ENCODE peak calls at places on chromosomes 1 and 21, in eight cellular contexts. U is fibroblast of mammary gland; X is osteocyte; Z is CD8-positive, alpha-beta T cell; G is OCI-LY7; Q is NB4; W is lower leg skin; P is breast epithelium. T is an unnamed sample.

GRCh38 chr1:49995734-49996133 is 28.0 kb downstream of the AGBL4 start:
- DNase-seq in Z (no peak), Q (no peak), X (no peak), G (no peak), W (no peak), P (no peak), U (no peak), T (no peak)

GRCh38 chr21:36211660-36212512 is 55.3 kb downstream of the DOP1B start:
- DNase-seq in U (peak), X (no peak), W (no peak), Z (no peak), G (no peak), P (no peak), Q (peak), T (no peak)

GRCh38 chr1:6923955-6924890 is 139.0 kb downstream of the CAMTA1 start:
- DNase-seq in P (no peak), G (no peak), X (no peak), U (no peak), W (no peak), Q (no peak), Z (no peak), T (no peak)

GRCh38 chr21:44765231-44766013 is 36.2 kb downstream of the UBE2G2 start:
- DNase-seq in U (peak), P (no peak), X (peak), G (no peak), Z (peak), Q (peak), W (no peak), T (peak)

GRCh38 chr1:28370220-28371010 is 875 bp downstream of the PHACTR4 start:
- DNase-seq in G (peak), U (peak), Q (peak), W (no peak), X (no peak), Z (peak), P (no peak), T (peak)

GRCh38 chr1:1340185-1340584 is 9.0 kb downstream of the DVL1 start:
- DNase-seq in G (no peak), Q (no peak), X (no peak), W (no peak), Z (no peak), P (no peak), U (no peak), T (no peak)

GRCh38 chr1:166166701-166167394 is at the start of gene FAM78B:
- DNase-seq in W (peak), U (peak), Z (peak), G (peak), X (no peak), Q (no peak), P (peak), T (peak)

GRCh38 chr1:31617917-31618746 is 643 bp downstream of the HCRTR1 start:
- DNase-seq in Z (peak), G (peak), X (no peak), P (peak), Q (peak), W (peak), U (peak), T (peak)

GRCh38 chr1:6685381-6685780 is 16.2 kb downstream of the DNAJC11 start:
- DNase-seq in G (no peak), X (no peak), W (no peak), Q (no peak), U (no peak), Z (no peak), P (no peak), T (no peak)

GRCh38 chr1:74811421-74812179 is 78.6 kb downstream of the TYW3 start:
- DNase-seq in G (no peak), Q (no peak), X (no peak), P (no peak), Z (no peak), U (no peak), W (no peak), T (peak)

GRCh38 chr1:98034505-98034904 is 113.7 kb upstream of the DPYD start:
- DNase-seq in Z (no peak), X (no peak), U (peak), W (no peak), P (no peak), Q (no peak), G (no peak), T (no peak)

GRCh38 chr1:28099050-28099769 is 10.8 kb upstream of the EYA3 start:
- DNase-seq in Q (no peak), Z (no peak), W (peak), U (no peak), X (peak), P (no peak), G (no peak), T (no peak)

GRCh38 chr1:8862528-8862927 is 16.0 kb downstream of the ENO1 start:
- DNase-seq in X (no peak), Z (peak), U (no peak), Q (peak), W (no peak), P (no peak), G (peak), T (no peak)

GRCh38 chr1:210239295-210240155 is 6.9 kb downstream of the SERTAD4 start:
- DNase-seq in W (no peak), Q (peak), U (peak), G (no peak), X (no peak), Z (no peak), P (no peak), T (no peak)

GRCh38 chr1:14924012-14924452 is 229.5 kb upstream of the TMEM51 start:
- DNase-seq in U (peak), G (peak), X (peak), Z (no peak), Q (peak), W (peak), P (peak), T (peak)

GRCh38 chr1:197423006-197423405 is 155.0 kb downstream of the CRB1 start:
- DNase-seq in U (peak), Z (no peak), G (no peak), X (no peak), Q (no peak), P (no peak), W (no peak), T (no peak)

GRCh38 chr21:27036736-27037301 is 69.9 kb upstream of the ADAMTS5 start:
- DNase-seq in U (no peak), Z (no peak), P (no peak), X (no peak), Q (no peak), W (no peak), G (no peak), T (no peak)

GRCh38 chr1:228163004-228163753 is 2.4 kb upstream of the IBA57 start:
- DNase-seq in U (peak), G (no peak), W (peak), Q (no peak), X (no peak), P (peak), Z (no peak), T (no peak)

GRCh38 chr1:232221790-232222499 is 408.0 kb downstream of the SIPA1L2 start:
- DNase-seq in Z (no peak), W (no peak), P (no peak), U (peak), Q (no peak), G (no peak), X (no peak), T (no peak)

GRCh38 chr1:232385221-232385620 is 244.7 kb downstream of the SIPA1L2 start:
- DNase-seq in Q (peak), W (no peak), X (no peak), Z (no peak), P (no peak), U (peak), G (no peak), T (no peak)

GRCh38 chr1:224500802-224501201 is 66.2 kb upstream of the WDR26 start:
- DNase-seq in Z (no peak), X (no peak), Q (peak), W (no peak), G (no peak), P (no peak), U (no peak), T (no peak)

GRCh38 chr1:26602378-26602959 is 72.9 kb downstream of the RPS6KA1 start:
- DNase-seq in X (no peak), Q (peak), U (peak), G (peak), Z (peak), W (no peak), P (no peak), T (peak)

GRCh38 chr1:5742801-5743200 is 249.4 kb downstream of the NPHP4 start:
- DNase-seq in Q (no peak), W (no peak), X (no peak), G (no peak), Z (no peak), U (no peak), P (no peak), T (no peak)

GRCh38 chr1:107551491-107551890 is 410.7 kb downstream of the NTNG1 start:
- DNase-seq in P (no peak), G (no peak), W (no peak), U (no peak), X (no peak), Z (no peak), Q (no peak), T (no peak)

GRCh38 chr1:17564458-17565393 is 25.2 kb downstream of the ARHGEF10L start:
- DNase-seq in X (no peak), Q (no peak), U (no peak), W (no peak), Z (no peak), P (peak), G (no peak), T (no peak)

GRCh38 chr1:169115891-169116585 is 9.5 kb downstream of the ATP1B1 start:
- DNase-seq in X (no peak), W (peak), G (peak), Z (no peak), U (no peak), P (peak), Q (no peak), T (peak)

GRCh38 chr1:47655521-47656300 is 217.9 kb downstream of the FOXD2 start:
- DNase-seq in W (peak), G (no peak), X (peak), Z (no peak), P (peak), U (no peak), Q (no peak), T (no peak)

GRCh38 chr1:107250169-107250568 is 109.3 kb downstream of the NTNG1 start:
- DNase-seq in U (no peak), Z (no peak), Q (no peak), P (no peak), G (peak), W (no peak), X (no peak), T (no peak)

DNA sequence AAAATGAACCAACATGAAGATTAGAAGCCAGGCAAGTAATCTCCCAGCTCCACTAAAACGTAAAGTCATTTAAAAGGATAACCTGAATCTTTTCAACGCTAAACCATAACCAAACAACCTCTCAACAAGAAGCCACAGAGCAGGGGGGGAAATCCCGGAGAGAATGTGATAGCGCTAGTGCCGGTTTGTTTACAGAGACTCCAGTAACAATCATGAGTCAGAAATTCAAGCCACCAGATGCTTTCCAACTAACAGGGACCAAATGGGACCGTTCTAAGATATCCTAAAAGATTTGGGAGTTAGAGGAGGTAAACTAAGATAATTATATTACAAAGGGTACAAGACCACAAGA is 847 bp downstream of the DCAF8 start:
- DNase-seq in Q (peak), U (peak), G (peak), W (no peak), P (peak), X (no peak), Z (peak), T (peak)
- TF ChIP-seq CTCF in Q (no peak), U (no peak), G (no peak), W (no peak), P (no peak), X (no peak), Z (no peak), T (no peak)

GRCh38 chr1:234213576-234214128 is 159.6 kb upstream of the COA6 start:
- DNase-seq in P (no peak), G (no peak), Z (no peak), Q (peak), U (no peak), X (no peak), W (no peak), T (no peak)

GRCh38 chr1:234216116-234216703 is 157.0 kb upstream of the COA6 start:
- DNase-seq in Z (no peak), G (no peak), W (no peak), U (no peak), X (no peak), Q (no peak), P (no peak), T (peak)

GRCh38 chr1:234214911-234215892 is 158.1 kb upstream of the COA6 start:
- DNase-seq in X (no peak), W (no peak), G (no peak), U (no peak), P (peak), Q (no peak), Z (no peak), T (no peak)

GRCh38 chr1:234214129-234214910 is 158.9 kb upstream of the COA6 start:
- DNase-seq in W (no peak), U (no peak), X (no peak), G (no peak), P (peak), Z (peak), Q (no peak), T (peak)

GRCh38 chr1:234212764-234213406 is 160.4 kb upstream of the COA6 start:
- DNase-seq in X (no peak), W (no peak), Q (peak), P (no peak), Z (no peak), G (peak), U (peak), T (peak)
- TF ChIP-seq CTCF in X (peak), W (no peak), Q (peak), P (no peak), Z (no peak), G (peak), U (peak), T (peak)

GRCh38 chr1:53640696-53641065 is 98.3 kb downstream of the GLIS1 start:
- DNase-seq in P (no peak), Z (no peak), X (no peak), Q (no peak), G (no peak), W (peak), U (no peak), T (no peak)

GRCh38 chr1:53637726-53638640 is 101.0 kb downstream of the GLIS1 start:
- DNase-seq in U (no peak), W (peak), P (no peak), Z (no peak), X (peak), G (no peak), Q (peak), T (no peak)

GRCh38 chr1:53638641-53639035 is 100.3 kb downstream of the GLIS1 start:
- DNase-seq in G (no peak), Q (peak), Z (no peak), X (no peak), U (no peak), W (peak), P (no peak), T (no peak)

GRCh38 chr1:53639996-53640695 is 98.8 kb downstream of the GLIS1 start:
- DNase-seq in G (no peak), P (no peak), X (no peak), Q (no peak), Z (no peak), U (no peak), W (peak), T (no peak)

GRCh38 chr1:53639251-53639721 is 99.7 kb downstream of the GLIS1 start:
- DNase-seq in P (no peak), W (peak), Q (no peak), Z (no peak), X (no peak), G (no peak), U (peak), T (no peak)
- TF ChIP-seq CTCF in P (no peak), W (no peak), Q (no peak), Z (no peak), X (no peak), G (no peak), U (no peak), T (no peak)

DNA sequence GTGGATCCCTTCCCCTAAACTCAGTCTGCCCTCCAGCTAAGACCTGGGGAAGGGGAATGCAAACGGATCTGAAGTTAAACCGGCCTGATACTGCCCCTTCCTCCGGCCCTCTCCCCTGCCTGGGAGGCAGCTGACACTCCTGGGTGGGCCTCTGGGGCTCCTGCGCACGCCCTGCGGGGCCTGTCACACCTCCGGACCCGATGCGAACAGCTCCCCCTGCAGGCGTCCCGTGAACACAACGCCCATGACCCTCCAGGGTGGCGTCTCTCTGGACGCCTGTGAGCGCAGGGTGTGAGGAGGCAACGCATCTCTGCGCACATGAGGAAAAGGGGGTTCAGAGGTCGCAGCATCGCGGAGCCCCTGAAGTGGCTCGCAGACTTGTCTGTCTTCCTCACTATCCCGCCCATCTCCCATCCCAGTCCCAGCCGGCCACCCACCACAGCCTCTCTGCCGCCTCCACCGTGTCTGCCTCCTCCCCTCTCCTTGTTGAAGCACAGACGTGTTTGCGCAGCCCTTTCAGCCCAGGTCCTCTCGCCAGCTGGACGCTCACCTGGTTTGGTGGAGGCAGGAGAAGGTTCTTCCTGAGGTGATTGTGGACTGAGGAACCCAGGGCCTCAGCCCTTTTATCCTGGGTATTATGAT is 421 bp upstream of the LCE3A start:
- DNase-seq in G (peak), Z (no peak), Q (peak), W (no peak), P (no peak), X (no peak), U (no peak), T (peak)
- TF ChIP-seq CTCF in G (peak), Z (no peak), Q (peak), W (no peak), P (no peak), X (no peak), U (peak), T (peak)

DNA sequence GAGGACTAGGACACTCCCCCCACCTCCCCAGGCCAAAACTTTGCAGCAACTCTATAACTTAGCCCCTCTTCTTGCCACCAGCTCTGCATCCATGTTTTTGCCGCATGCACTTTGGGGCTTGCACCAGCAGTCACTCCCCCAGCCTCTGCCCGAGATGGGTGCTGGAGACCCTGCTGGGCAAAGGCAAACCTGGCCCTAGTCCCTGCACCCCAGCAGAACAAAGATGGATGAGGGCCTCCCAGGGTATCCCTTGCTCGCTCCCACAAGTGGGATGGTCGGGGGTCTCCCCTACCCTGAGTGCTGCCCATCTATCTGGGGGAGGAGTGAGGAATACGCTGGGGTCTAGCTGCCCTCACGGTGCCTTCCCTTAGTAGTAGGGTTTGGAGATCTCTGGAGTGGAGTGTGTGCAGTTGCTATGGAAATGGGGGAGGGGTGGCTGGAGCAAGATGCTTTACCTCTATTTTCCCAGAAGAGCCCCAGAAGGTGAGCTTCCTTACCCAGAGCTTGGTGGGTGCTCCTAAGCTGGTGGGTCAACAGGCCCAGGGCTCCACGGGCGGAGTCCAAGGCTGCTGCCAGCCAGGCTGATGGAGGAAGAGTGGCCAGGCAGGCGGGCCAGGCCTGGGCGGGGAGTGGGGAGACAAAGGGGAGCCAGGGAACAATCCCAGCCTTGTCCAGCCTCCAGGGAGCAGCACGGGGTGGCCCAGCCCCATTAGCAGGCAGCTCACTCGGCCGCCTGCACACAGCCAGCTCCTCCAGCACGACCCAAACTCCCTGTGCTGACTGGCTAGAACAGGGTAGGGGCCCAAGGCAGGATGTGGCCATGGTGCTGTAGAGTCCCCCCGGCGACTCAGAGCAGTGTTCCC is at the start of gene PAQR6:
- DNase-seq in G (no peak), Q (no peak), P (peak), Z (no peak), U (no peak), X (no peak), W (no peak), T (no peak)
- TF ChIP-seq CTCF in G (no peak), Q (no peak), P (no peak), Z (no peak), U (no peak), X (no peak), W (no peak), T (no peak)

GRCh38 chr1:35340519-35340918 is 72.0 kb downstream of the ZMYM4 start:
- DNase-seq in P (no peak), G (no peak), U (no peak), Z (no peak), W (no peak), Q (no peak), X (no peak), T (no peak)

GRCh38 chr1:35350872-35351271 is 82.4 kb downstream of the ZMYM4 start:
- DNase-seq in Q (no peak), P (no peak), X (no peak), G (no peak), Z (no peak), U (no peak), W (no peak), T (no peak)

DNA sequence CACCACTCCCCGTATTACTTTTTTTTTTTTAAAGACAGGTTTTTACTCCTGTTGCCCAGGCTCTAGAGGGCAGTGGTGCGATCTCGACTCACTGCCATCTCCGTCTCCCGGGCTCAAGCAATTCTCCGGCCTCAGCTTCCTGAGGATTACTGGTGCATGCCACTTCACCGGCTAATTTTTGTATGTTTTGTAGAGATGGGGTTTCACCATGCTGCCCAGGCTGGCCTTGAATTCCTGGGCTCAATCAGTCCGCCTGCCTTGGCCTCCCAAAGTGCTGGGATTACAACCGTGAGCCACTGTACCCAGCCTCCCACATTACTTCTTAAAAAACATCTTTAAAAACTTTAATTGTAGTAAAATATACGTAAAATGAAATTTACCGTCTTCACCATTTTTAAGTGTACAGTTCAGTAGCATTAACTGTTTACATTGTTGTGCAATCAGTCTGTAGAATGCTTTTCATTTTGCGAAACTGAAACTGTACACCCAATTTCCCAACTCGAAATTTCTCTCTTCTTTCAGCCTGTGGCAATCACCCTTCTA is 77.0 kb downstream of the ZMYM4 start:
- DNase-seq in Z (no peak), Q (peak), X (no peak), U (peak), W (no peak), G (no peak), P (no peak), T (no peak)
- TF ChIP-seq CTCF in Z (no peak), Q (peak), X (no peak), U (no peak), W (no peak), G (peak), P (no peak), T (no peak)

GRCh38 chr1:19398309-19398760 is 86.2 kb downstream of the SLC66A1 start:
- DNase-seq in G (no peak), U (peak), Q (no peak), Z (no peak), X (no peak), P (no peak), W (no peak), T (no peak)
- TF ChIP-seq CTCF in G (no peak), U (peak), Q (no peak), Z (no peak), X (peak), P (no peak), W (no peak), T (no peak)